ENCODE peak calls at places on chromosomes 3 and 15, in five cellular contexts. R, O, V, D and Q are unnamed samples.

GRCh38 chr15:74815121-74815933 is 2.7 kb downstream of the LMAN1L start:
- DNase-seq in R (peak; percentile 86), O (peak; percentile 70), V (no peak), D (no peak), Q (no peak)

GRCh38 chr3:185726254-185726967 is 98.4 kb downstream of the IGF2BP2 start:
- DNase-seq in R (no peak), O (no peak), V (no peak), D (no peak), Q (no peak)

GRCh38 chr15:50137330-50137761 is 18.3 kb upstream of the ATP8B4 start:
- DNase-seq in R (peak; percentile 81), O (no peak), V (no peak), D (no peak), Q (no peak)

GRCh38 chr3:27554706-27555105 is 70.5 kb upstream of the SLC4A7 start:
- DNase-seq in R (no peak), O (no peak), V (no peak), D (no peak), Q (no peak)

GRCh38 chr15:69666441-69666882 is 213.8 kb downstream of the RPLP1 start:
- DNase-seq in R (peak; percentile 33), O (peak; percentile 57), V (no peak), D (peak; percentile 12), Q (no peak)

GRCh38 chr15:75904241-75904631 is 558 bp downstream of the FBXO22 start:
- DNase-seq in R (peak; percentile 38), O (peak; percentile 28), V (no peak), D (no peak), Q (peak; percentile 29)

GRCh38 chr3:25603703-25604102 is 61.0 kb downstream of the TOP2B start:
- DNase-seq in R (peak; percentile 34), O (peak; percentile 39), V (no peak), D (no peak), Q (peak; percentile 50)

GRCh38 chr15:59647085-59647484 is 10.2 kb downstream of the GTF2A2 start:
- DNase-seq in R (no peak), O (no peak), V (no peak), D (no peak), Q (no peak)

GRCh38 chr3:194631696-194632095 is 1.5 kb downstream of the TMEM44 start:
- DNase-seq in R (no peak), O (no peak), V (no peak), D (no peak), Q (no peak)

GRCh38 chr3:179526482-179526881 is 36.2 kb upstream of the ACTL6A start:
- DNase-seq in R (peak; percentile 8), O (no peak), V (no peak), D (no peak), Q (no peak)
- H3K9me3 ChIP-seq in R (no peaks in the 10 kb centered on the region), O (no peaks in the 10 kb centered on the region), V (no peaks in the 10 kb centered on the region), D (no peaks in the 10 kb centered on the region), Q (no peaks in the 10 kb centered on the region)

GRCh38 chr3:31652296-31652695 is 119.6 kb downstream of the STT3B start:
- DNase-seq in R (no peak), O (no peak), V (no peak), D (no peak), Q (no peak)
- H3K9me3 ChIP-seq in R (peaks cover 52% of the 10 kb centered on the region), O (peaks cover 53% of the 10 kb centered on the region), V (peaks cover 35% of the 10 kb centered on the region), D (peaks cover 6% of the 10 kb centered on the region), Q (peaks cover 19% of the 10 kb centered on the region)

GRCh38 chr15:54456413-54456812 is 478.2 kb downstream of the UNC13C start:
- DNase-seq in R (no peak), O (no peak), V (no peak), D (no peak), Q (no peak)
- H3K9me3 ChIP-seq in R (no peaks in the 10 kb centered on the region), O (peaks cover 19% of the 10 kb centered on the region), V (peaks cover 13% of the 10 kb centered on the region), D (peaks cover 5% of the 10 kb centered on the region), Q (peaks cover 15% of the 10 kb centered on the region)

DNA sequence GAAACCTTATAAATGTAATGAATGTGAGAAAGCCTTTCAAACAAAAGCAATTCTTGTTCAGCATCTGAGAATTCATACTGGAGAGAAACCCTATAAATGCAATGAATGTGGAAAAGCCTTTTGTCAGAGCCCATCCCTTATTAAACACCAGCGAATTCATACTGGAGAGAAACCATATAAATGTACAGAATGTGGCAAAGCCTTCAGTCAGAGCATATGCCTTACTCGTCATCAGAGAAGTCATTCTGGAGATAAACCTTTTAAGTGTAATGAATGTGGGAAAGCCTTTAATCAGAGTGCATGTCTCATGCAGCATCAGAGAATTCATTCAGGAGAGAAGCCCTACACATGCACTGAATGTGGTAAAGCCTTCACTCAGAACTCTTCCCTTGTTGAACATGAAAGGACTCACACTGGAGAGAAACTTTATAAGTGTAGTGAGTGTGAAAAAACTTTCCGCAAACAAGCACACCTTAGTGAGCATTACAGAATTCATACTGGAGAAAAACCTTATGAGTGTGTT is 5.3 kb downstream of the ZNF501 start:
- DNase-seq in R (no peak), O (no peak), V (no peak), D (no peak), Q (no peak)
- H3K9me3 ChIP-seq in R (peaks cover 74% of the 10 kb centered on the region), O (peaks cover 59% of the 10 kb centered on the region), V (peaks cover 66% of the 10 kb centered on the region), D (peaks cover 17% of the 10 kb centered on the region), Q (peaks cover 40% of the 10 kb centered on the region)

GRCh38 chr15:41879321-41879845 is 14.5 kb downstream of the SPTBN5 start:
- DNase-seq in R (no peak), O (no peak), V (no peak), D (no peak), Q (no peak)

GRCh38 chr15:41880156-41880877 is 13.5 kb downstream of the SPTBN5 start:
- DNase-seq in R (no peak), O (no peak), V (no peak), D (no peak), Q (no peak)

GRCh38 chr15:41877631-41878354 is 16.1 kb downstream of the SPTBN5 start:
- DNase-seq in R (no peak), O (no peak), V (no peak), D (no peak), Q (no peak)

GRCh38 chr15:41876689-41877088 is 17.2 kb downstream of the SPTBN5 start:
- DNase-seq in R (no peak), O (no peak), V (no peak), D (no peak), Q (no peak)

DNA sequence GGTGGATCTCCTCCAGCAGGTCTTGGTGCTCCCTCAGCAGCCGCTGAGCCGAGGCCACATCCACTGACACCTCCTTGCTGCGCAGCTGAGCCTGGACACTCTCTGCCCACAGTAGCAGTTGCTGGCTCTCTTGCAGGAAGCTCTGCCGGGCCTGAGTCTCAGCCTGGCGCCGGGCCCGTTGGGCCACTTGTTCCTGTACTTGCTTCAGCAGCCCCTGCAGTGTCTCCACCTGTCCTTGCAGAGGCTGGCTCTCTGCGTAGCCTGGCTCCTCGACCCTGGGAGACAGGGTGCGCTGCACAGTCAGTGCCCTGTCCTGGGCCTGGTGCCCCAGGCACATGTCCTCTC is 15.5 kb downstream of the SPTBN5 start:
- DNase-seq in R (no peak), O (no peak), V (no peak), D (no peak), Q (peak; percentile 38)
- H3K9me3 ChIP-seq in R (no peaks in the 10 kb centered on the region), O (no peaks in the 10 kb centered on the region), V (no peaks in the 10 kb centered on the region), D (no peaks in the 10 kb centered on the region), Q (no peaks in the 10 kb centered on the region)

DNA sequence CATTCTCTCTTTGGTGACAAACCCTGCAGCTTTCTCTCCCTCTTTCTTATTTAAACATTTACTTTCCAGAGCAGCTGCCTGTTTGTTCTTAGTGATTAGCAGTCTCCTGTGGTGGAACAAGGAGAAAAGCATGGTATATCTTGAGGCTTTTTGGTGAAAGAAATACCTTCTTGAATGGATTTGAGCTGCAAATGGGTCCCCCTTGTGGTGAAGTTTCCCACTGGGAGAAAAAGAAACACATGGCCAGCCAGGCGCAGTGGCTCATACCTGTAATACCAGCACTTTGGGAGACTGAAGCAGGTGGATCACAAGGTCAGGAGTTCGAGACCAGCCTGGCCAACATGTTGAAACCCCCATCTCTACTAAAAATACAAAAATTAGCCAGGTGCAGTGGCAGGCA is 48.3 kb upstream of the ACP3 start:
- DNase-seq in R (peak; percentile 47), O (no peak), V (peak; percentile 54), D (no peak), Q (no peak)
- H3K9me3 ChIP-seq in R (no peaks in the 10 kb centered on the region), O (no peaks in the 10 kb centered on the region), V (no peaks in the 10 kb centered on the region), D (no peaks in the 10 kb centered on the region), Q (no peaks in the 10 kb centered on the region)

DNA sequence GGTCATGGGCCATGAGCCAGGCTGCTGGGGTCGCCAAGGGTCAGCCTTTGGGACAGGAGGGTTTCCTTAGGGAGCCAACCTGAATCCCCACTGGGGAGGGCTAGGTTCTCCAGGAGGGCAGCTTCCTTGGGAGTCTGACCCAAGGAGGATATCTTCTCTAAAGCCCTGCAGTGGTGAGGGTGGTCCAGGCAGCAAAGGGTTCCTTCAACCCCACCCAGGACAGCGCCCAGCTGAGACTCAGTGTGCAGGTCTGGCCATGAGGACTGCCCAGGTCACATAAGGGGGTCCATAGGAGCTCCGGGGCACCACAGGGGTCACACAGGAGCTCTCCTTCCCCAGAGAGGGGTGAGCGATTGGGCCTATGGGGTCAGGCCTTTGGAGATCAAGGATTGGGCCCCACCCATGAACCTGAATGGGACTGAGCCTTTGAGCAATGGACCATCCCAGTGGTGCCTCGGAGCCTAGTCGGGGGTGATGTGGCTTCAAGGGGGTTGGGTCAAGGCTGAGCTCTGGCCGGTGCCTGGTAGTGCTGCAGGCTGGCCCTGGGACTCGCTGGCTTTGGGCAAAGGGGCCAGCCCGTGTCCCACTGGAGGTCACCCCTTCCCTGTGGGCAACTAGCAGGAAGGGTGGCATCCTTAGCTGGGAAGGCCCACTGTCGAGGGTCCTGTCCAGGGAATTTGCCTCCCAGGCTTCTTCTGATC is 216.5 kb downstream of the SNRPN start:
- DNase-seq in R (no peak), O (no peak), V (peak; percentile 26), D (no peak), Q (no peak)
- H3K9me3 ChIP-seq in R (peaks cover 13% of the 10 kb centered on the region), O (peaks cover 35% of the 10 kb centered on the region), V (peaks cover 45% of the 10 kb centered on the region), D (no peaks in the 10 kb centered on the region), Q (peaks cover 59% of the 10 kb centered on the region)